ENCODE peak calls at places on chromosomes 12 and 14, in nine cellular contexts. F is iPS-NIHi11, Z is NCI-H2081 treated with DMSO at 0.1 percent for 48 hours, O is HTR-8/SVneo, Y is AG08396, H is T follicular helper cell, E is Right ventricle myocardium superior, L is AG04450, J is right atrium auricular region. P is an unnamed sample.

GRCh38 chr12:59164991-59165718 is 244.9 kb upstream of the LRIG3 start:
- DNase-seq in Z (peak), Y (peak), H (no peak), E (no peak), L (peak), O (peak), J (no peak), F (no peak), P (no peak)

GRCh38 chr12:105803292-105803691 is 335.5 kb downstream of the NUAK1 start:
- DNase-seq in L (no peak), Y (no peak), H (no peak), E (no peak), Z (no peak), O (no peak), J (no peak), F (no peak), P (no peak)

GRCh38 chr12:132620113-132620892 is 1.7 kb downstream of the P2RX2 start:
- DNase-seq in J (no peak), E (no peak), O (no peak), H (no peak), L (no peak), Z (no peak), F (no peak), Y (no peak), P (no peak)

GRCh38 chr12:48775299-48775698 is 13.6 kb downstream of the ADCY6 start:
- DNase-seq in J (no peak), F (no peak), H (no peak), Z (no peak), O (no peak), E (no peak), L (no peak), Y (no peak), P (no peak)

GRCh38 chr12:12736759-12737676 is 19.9 kb downstream of the CDKN1B start:
- DNase-seq in J (no peak), E (no peak), H (peak), F (peak), O (no peak), L (no peak), Y (peak), Z (no peak), P (no peak)

GRCh38 chr12:26701604-26702215 is 131.3 kb downstream of the ITPR2 start:
- DNase-seq in Z (peak), Y (no peak), O (no peak), H (no peak), J (no peak), F (peak), E (no peak), L (no peak), P (no peak)

GRCh38 chr12:95440401-95440800 is 33.6 kb upstream of the METAP2 start:
- DNase-seq in L (no peak), H (no peak), Y (no peak), F (no peak), J (no peak), Z (no peak), E (no peak), O (no peak), P (no peak)

GRCh38 chr14:91866061-91866460 is 1.3 kb downstream of the TC2N start:
- DNase-seq in H (no peak), Y (no peak), J (no peak), E (no peak), L (no peak), O (no peak), F (no peak), Z (no peak), P (no peak)